ENCODE peak calls at places on chromosomes 4 and X, in four cellular contexts. S is GM23248, U is colonic mucosa, K is GM23338. I is an unnamed sample.

GRCh38 chrX:71910526-71911022 is at the start of gene NHSL2:
- DNase-seq in S (peak; percentile 57), U (no peak), K (peak; percentile 55), I (no peak)

GRCh38 chrX:65524139-65524538 is 10.4 kb downstream of the LAS1L start:
- DNase-seq in S (no peak), U (no peak), K (no peak), I (no peak)

GRCh38 chr4:153138736-153139135 is 65.5 kb upstream of the TRIM2 start:
- DNase-seq in U (no peak), S (no peak), K (no peak), I (no peak)

GRCh38 chr4:39476181-39476873 is 17.5 kb downstream of the LIAS start:
- DNase-seq in S (peak; percentile 37), U (no peak), K (no peak), I (no peak)

GRCh38 chr4:169417629-169418282 is 147.0 kb upstream of the SH3RF1 start:
- DNase-seq in U (no peak), K (no peak), S (no peak), I (no peak)

GRCh38 chrX:25034889-25035288 is 19.1 kb upstream of the ARX start:
- DNase-seq in S (peak; percentile 36), K (peak; percentile 37), U (no peak), I (no peak)

GRCh38 chr4:115851918-115852766 is 738.7 kb upstream of the NDST4 start:
- DNase-seq in K (peak; percentile 90), U (peak; percentile 53), S (peak; percentile 56), I (peak; percentile 36)

GRCh38 chrX:136194546-136194945 is 47.2 kb downstream of the FHL1 start:
- DNase-seq in K (no peak), S (no peak), U (no peak), I (no peak)

GRCh38 chr4:7906171-7906581 is 33.5 kb downstream of the AFAP1 start:
- DNase-seq in S (peak; percentile 55), K (no peak), U (no peak), I (no peak)

GRCh38 chrX:122219226-122219625 is 964.9 kb upstream of the GRIA3 start:
- DNase-seq in K (no peak), U (no peak), S (peak; percentile 5), I (no peak)

GRCh38 chr4:183136880-183137279 is 37.8 kb downstream of the WWC2 start:
- DNase-seq in K (no peak), U (no peak), S (peak; percentile 23), I (no peak)

GRCh38 chr4:610411-611261 is 14.7 kb upstream of the PDE6B start:
- DNase-seq in K (no peak), S (peak; percentile 63), U (peak; percentile 36), I (peak; percentile 28)

GRCh38 chrX:53379008-53379710 is 43.3 kb downstream of the SMC1A start:
- DNase-seq in U (no peak), K (no peak), S (no peak), I (no peak)

GRCh38 chr4:95165926-95166524 is 382.7 kb downstream of the UNC5C start:
- DNase-seq in K (peak; percentile 89), U (peak; percentile 35), S (peak; percentile 81), I (peak; percentile 61)

GRCh38 chr4:77854431-77855111 is 8.1 kb upstream of the MRPL1 start:
- DNase-seq in U (no peak), K (no peak), S (no peak), I (no peak)

DNA sequence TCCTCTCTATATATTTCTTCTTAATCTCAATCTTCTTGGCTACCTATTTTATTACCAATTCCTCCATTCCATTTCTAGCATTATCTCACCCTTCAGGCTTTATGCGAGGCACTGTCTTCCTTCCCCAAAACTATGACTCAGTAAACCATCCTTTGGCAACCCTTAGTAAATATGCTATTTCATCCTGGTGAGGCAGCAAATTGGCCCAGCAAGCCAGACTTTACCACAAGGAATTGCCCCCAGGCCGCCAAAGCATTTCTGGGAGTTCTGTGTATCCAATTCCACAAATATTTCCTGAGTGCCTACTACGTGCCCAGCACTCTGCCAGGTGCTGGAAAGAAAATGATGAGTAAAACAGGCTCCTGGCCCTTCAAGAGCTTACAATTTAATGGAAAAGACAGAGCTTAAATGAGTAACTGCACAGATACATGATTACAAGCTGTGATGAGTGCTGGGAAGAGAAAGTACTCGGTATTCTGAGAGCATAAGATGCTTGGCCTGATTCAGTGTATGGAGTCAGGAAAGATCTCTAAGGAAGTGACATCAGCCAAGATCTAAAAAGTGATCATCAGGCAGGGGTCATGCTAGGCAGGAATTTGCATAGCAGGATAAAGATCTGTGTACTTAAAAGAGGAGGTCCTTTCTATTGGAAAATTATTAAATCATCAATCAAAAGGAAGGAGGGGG is 193.8 kb downstream of the ADAMTS3 start:
- DNase-seq in U (no peak), K (no peak), S (peak; percentile 92), I (no peak)
- H3K4me3 ChIP-seq in U (no peak overlapping the region), K (no peak overlapping the region), S (no peak overlapping the region), I (no peak overlapping the region)

GRCh38 chr4:82906469-82906868 is 5.9 kb downstream of the THAP9 start:
- DNase-seq in U (no peak), K (no peak), S (no peak), I (no peak)

GRCh38 chr4:82905205-82905604 is 4.7 kb downstream of the THAP9 start:
- DNase-seq in U (no peak), K (no peak), S (peak; percentile 68), I (no peak)

GRCh38 chr4:82900335-82901128 is at the start of gene THAP9:
- DNase-seq in S (peak; percentile 100), K (peak; percentile 98), U (peak; percentile 99), I (peak; percentile 98)

GRCh38 chr4:82901129-82901718 is 689 bp downstream of the THAP9 start:
- DNase-seq in K (no peak), S (no peak), U (no peak), I (no peak)

GRCh38 chr4:82903737-82904136 is 3.2 kb downstream of the THAP9 start:
- DNase-seq in K (no peak), S (no peak), U (no peak), I (no peak)
- H3K4me3 ChIP-seq in K (no peak overlapping the region), S (no peak overlapping the region), U (no peak overlapping the region), I (no peak overlapping the region)

DNA sequence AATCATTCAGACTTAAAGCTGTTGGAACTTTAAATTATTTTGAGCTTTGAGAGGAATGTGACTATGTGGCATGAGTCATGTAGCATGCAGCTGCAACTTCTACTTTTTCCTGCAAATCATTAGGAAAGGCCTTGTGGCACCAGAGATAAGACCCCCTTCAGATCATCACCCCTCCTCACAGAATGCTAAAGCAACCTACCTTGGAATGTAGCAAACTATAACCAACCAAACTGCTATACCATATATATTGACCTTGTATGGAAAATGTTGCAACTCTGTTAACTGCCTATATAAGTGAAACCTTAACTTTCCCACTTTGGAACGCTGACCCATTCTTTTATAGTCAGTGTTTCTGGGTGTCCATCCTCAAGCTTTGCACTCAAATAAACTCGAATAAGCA is 32.0 kb downstream of the ATXN3L start:
- DNase-seq in K (no peak), U (no peak), S (peak; percentile 61), I (no peak)
- H3K4me3 ChIP-seq in K (no peak overlapping the region), U (no peak overlapping the region), S (no peak overlapping the region), I (no peak overlapping the region)

DNA sequence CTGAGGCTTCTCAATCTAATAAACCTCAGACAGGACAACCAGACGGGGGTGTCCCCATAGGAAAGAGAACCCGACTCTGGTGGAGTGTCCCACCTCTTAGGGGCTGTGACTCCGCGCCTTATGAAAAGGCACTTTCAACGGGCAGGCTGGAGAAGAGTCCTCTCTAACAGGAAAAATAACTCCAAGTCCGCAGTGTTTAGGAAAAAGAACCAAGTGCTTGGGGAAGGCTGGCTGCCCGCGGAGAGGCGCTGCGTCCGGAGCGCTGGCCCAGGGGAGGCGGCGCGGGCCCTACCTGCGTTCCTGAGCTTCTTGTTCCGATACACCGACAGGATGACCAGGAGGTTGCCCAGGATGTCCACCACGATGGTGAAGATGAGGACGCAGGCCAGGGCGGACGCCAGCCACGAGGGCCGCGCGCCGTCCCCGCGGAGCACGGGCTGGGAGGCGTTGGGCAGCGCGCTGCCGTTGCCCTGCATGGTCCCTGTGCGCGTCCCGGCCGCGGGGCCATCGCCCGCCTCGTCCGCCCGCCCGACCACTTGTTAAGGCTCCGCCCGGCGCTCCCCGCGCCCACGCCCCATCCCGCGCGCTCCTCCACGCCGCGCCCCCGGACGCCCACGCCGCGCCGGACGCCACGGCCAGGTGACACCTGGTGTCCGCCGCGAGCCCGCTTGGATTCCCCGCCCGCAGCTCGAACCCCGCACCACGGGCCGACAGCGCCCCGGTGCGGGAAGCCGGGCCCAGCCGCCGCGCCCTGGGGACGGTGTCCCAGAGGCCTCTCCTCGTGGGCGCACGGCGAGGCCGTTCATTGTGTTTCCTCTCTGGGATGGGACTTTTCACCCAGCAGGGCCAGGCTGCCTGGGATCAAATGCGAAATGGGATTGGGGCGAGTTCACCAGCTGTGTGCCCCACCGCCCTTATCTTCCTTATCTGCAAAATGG is at the start of gene MTNR1A:
- DNase-seq in U (peak; percentile 52), S (peak; percentile 19), K (peak; percentile 77), I (no peak)
- H3K4me3 ChIP-seq in U (peak within 1 kb of the TSS; percentile 44), S (peak within 1 kb of the TSS; percentile 39), K (peak within 1 kb of the TSS; percentile 63), I (peak within 1 kb of the TSS; percentile 32)

GRCh38 chr4:151202851-151203455 is 74.0 kb upstream of the PRSS48 start:
- DNase-seq in U (no peak), K (peak; percentile 51), S (no peak), I (no peak)
- H3K4me3 ChIP-seq in U (no peak overlapping the region), K (no peak overlapping the region), S (no peak overlapping the region), I (no peak overlapping the region)

GRCh38 chr4:60683953-60684352 is 516.2 kb upstream of the ADGRL3 start:
- DNase-seq in K (no peak), U (no peak), S (peak; percentile 25), I (no peak)

GRCh38 chr4:60682901-60683300 is 517.2 kb upstream of the ADGRL3 start:
- DNase-seq in U (no peak), K (no peak), S (peak; percentile 12), I (no peak)

DNA sequence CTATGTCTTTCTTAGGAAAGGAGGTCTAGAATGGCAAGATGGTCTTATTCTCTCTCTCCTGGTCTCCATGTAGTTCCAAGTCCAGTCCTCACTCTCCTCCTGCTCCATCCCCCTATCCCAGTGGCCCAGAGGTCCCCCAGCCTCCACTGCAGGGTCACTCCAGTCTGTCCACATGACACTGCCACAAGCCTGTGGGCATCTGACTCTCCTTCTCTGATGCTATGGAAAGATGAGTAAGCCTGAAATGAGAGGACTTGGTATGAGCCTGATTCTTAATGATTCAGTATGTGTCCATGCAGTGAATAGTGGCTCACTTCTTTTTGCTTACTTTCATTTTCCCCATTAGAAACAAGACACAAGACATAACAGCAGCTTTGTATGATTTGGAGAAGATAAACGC is 516.8 kb upstream of the ADGRL3 start:
- DNase-seq in K (no peak), U (no peak), S (peak; percentile 34), I (no peak)
- H3K4me3 ChIP-seq in K (no peak overlapping the region), U (no peak overlapping the region), S (no peak overlapping the region), I (no peak overlapping the region)

I was measured in LNCaP clone FGC.